ENCODE peak calls at places on chromosomes 11 and 22, in six cellular contexts. One of them, this sample, is unnamed.

GRCh38 chr11:129249923-129250322 is 57.8 kb upstream of the ARHGAP32 start:
- DNase-seq in H1: no peak
- DNase-seq in stomach: no peak
- DNase-seq in A549: no peak
- DNase-seq in sigmoid colon: no peak
- DNase-seq in ovary: no peak
- DNase-seq in this sample: no peak

GRCh38 chr11:77067776-77068460 is 1.1 kb downstream of the CAPN5 start:
- DNase-seq in H1: no peak
- DNase-seq in stomach: no peak
- DNase-seq in A549: no peak
- DNase-seq in sigmoid colon: peak; percentile 67
- DNase-seq in ovary: peak; percentile 24
- DNase-seq in this sample: no peak

GRCh38 chr11:124429599-124429998 is 4.9 kb upstream of the OR8B4 start:
- DNase-seq in H1: no peak
- DNase-seq in stomach: no peak
- DNase-seq in A549: no peak
- DNase-seq in sigmoid colon: no peak
- DNase-seq in ovary: no peak
- DNase-seq in this sample: no peak

GRCh38 chr11:122578168-122578825 is 77.2 kb upstream of the UBASH3B start:
- DNase-seq in H1: no peak
- DNase-seq in stomach: no peak
- DNase-seq in A549: no peak
- DNase-seq in sigmoid colon: no peak
- DNase-seq in ovary: no peak
- DNase-seq in this sample: no peak

GRCh38 chr11:102831128-102831708 is 12.2 kb downstream of the MMP3 start:
- DNase-seq in H1: peak; percentile 71
- DNase-seq in stomach: no peak
- DNase-seq in A549: no peak
- DNase-seq in sigmoid colon: peak; percentile 70
- DNase-seq in ovary: no peak
- DNase-seq in this sample: no peak

GRCh38 chr11:74307409-74307808 is 4.0 kb downstream of the P4HA3 start:
- DNase-seq in H1: no peak
- DNase-seq in stomach: no peak
- DNase-seq in A549: no peak
- DNase-seq in sigmoid colon: no peak
- DNase-seq in ovary: no peak
- DNase-seq in this sample: no peak

GRCh38 chr22:29343313-29343805 is 27.9 kb upstream of the RASL10A start:
- DNase-seq in H1: no peak
- DNase-seq in stomach: peak; percentile 71
- DNase-seq in A549: no peak
- DNase-seq in sigmoid colon: peak; percentile 78
- DNase-seq in ovary: no peak
- DNase-seq in this sample: no peak

GRCh38 chr11:123797065-123797940 is 8.8 kb downstream of the OR6M1 start:
- DNase-seq in H1: no peak
- DNase-seq in stomach: no peak
- DNase-seq in A549: no peak
- DNase-seq in sigmoid colon: no peak
- DNase-seq in ovary: no peak
- DNase-seq in this sample: no peak

GRCh38 chr22:30841264-30841663 is 127.3 kb downstream of the MORC2 start:
- DNase-seq in H1: no peak
- DNase-seq in stomach: no peak
- DNase-seq in A549: no peak
- DNase-seq in sigmoid colon: no peak
- DNase-seq in ovary: no peak
- DNase-seq in this sample: no peak

GRCh38 chr22:23142546-23143105 is 836 bp upstream of the RSPH14 start:
- DNase-seq in H1: no peak
- DNase-seq in stomach: no peak
- DNase-seq in A549: no peak
- DNase-seq in sigmoid colon: no peak
- DNase-seq in ovary: no peak
- DNase-seq in this sample: no peak

GRCh38 chr11:72278911-72279310 is 34.9 kb upstream of the PHOX2A start:
- DNase-seq in H1: no peak
- DNase-seq in stomach: no peak
- DNase-seq in A549: no peak
- DNase-seq in sigmoid colon: no peak
- DNase-seq in ovary: no peak
- DNase-seq in this sample: no peak

GRCh38 chr11:118434553-118435232 is 1.6 kb upstream of the KMT2A start:
- DNase-seq in H1: peak; percentile 79
- DNase-seq in stomach: no peak
- DNase-seq in A549: no peak
- DNase-seq in sigmoid colon: peak; percentile 67
- DNase-seq in ovary: peak; percentile 31
- DNase-seq in this sample: no peak

GRCh38 chr11:118434123-118434552 is 2.2 kb upstream of the KMT2A start:
- DNase-seq in H1: no peak
- DNase-seq in stomach: no peak
- DNase-seq in A549: no peak
- DNase-seq in sigmoid colon: no peak
- DNase-seq in ovary: no peak
- DNase-seq in this sample: no peak

GRCh38 chr11:118436639-118437045 is 350 bp downstream of the KMT2A start:
- DNase-seq in H1: peak; percentile 49
- DNase-seq in stomach: no peak
- DNase-seq in A549: no peak
- DNase-seq in sigmoid colon: peak; percentile 60
- DNase-seq in ovary: no peak
- DNase-seq in this sample: no peak

GRCh38 chr11:118435893-118436624 is at the start of gene KMT2A:
- DNase-seq in H1: peak; percentile 100
- DNase-seq in stomach: peak; percentile 97
- DNase-seq in A549: peak; percentile 76
- DNase-seq in sigmoid colon: peak; percentile 99
- DNase-seq in ovary: peak; percentile 98
- DNase-seq in this sample: peak; percentile 98

DNA sequence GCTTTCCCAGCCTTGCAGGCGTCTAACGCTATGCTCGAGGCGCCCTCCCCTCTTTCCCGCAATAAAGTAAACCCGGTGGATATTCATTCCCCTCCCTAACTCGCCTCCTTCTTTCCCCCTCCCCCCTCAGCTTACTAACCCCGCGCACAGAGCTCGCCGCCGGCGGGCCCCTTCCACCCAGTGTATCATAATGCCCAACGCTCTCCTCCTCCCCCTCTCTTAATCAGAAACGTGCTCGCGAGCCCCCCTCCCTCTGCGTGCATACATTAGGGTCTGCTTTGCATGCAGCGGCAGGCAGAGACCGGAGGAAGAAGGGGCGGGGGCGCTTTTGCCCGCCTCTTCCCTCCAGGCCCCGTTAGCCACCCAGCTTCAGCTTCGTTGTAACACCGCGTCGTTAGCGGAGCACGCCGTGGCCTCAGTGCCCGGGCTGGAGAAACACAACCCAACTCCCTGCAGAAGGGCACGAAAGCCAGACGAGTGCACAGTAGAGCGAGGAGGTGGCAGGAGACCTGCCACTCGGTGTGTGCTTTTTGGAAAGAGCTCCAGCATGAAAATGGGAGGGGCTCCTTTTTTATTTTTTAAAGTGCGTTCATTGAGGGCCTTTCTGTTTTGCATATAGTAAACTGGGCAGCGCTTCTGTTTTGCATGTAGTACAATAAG is 929 bp upstream of the KMT2A start:
- DNase-seq in H1: peak; percentile 84
- DNase-seq in stomach: peak; percentile 53
- DNase-seq in A549: peak; percentile 29
- DNase-seq in sigmoid colon: peak; percentile 72
- DNase-seq in ovary: peak; percentile 34
- DNase-seq in this sample: no peak
- TF ChIP-seq POLR2A in H1: no peak
- TF ChIP-seq POLR2A in stomach: no peak
- TF ChIP-seq POLR2A in A549: peak; percentile 51
- TF ChIP-seq POLR2A in sigmoid colon: no peak
- TF ChIP-seq POLR2A in ovary: no peak
- TF ChIP-seq POLR2A in this sample: no peak

GRCh38 chr22:25081409-25081824 is 118.2 kb upstream of the CRYBB3 start:
- DNase-seq in H1: peak; percentile 66
- DNase-seq in stomach: peak; percentile 57
- DNase-seq in A549: peak; percentile 49
- DNase-seq in sigmoid colon: no peak
- DNase-seq in ovary: no peak
- DNase-seq in this sample: no peak

GRCh38 chr22:25082096-25082495 is 117.6 kb upstream of the CRYBB3 start:
- DNase-seq in H1: no peak
- DNase-seq in stomach: no peak
- DNase-seq in A549: no peak
- DNase-seq in sigmoid colon: no peak
- DNase-seq in ovary: no peak
- DNase-seq in this sample: no peak

GRCh38 chr22:25084405-25085107 is 115.1 kb upstream of the CRYBB3 start:
- DNase-seq in H1: no peak
- DNase-seq in stomach: no peak
- DNase-seq in A549: no peak
- DNase-seq in sigmoid colon: no peak
- DNase-seq in ovary: no peak
- DNase-seq in this sample: no peak

GRCh38 chr22:25085156-25085555 is 114.5 kb upstream of the CRYBB3 start:
- DNase-seq in H1: no peak
- DNase-seq in stomach: no peak
- DNase-seq in A549: no peak
- DNase-seq in sigmoid colon: no peak
- DNase-seq in ovary: no peak
- DNase-seq in this sample: no peak

GRCh38 chr22:25083414-25084166 is 116.1 kb upstream of the CRYBB3 start:
- DNase-seq in H1: no peak
- DNase-seq in stomach: no peak
- DNase-seq in A549: no peak
- DNase-seq in sigmoid colon: no peak
- DNase-seq in ovary: no peak
- DNase-seq in this sample: no peak
- TF ChIP-seq EP300 in H1: no peak
- TF ChIP-seq EP300 in stomach: no peak
- TF ChIP-seq EP300 in A549: no peak
- TF ChIP-seq EP300 in sigmoid colon: no peak
- TF ChIP-seq EP300 in ovary: no peak
- TF ChIP-seq EP300 in this sample: no peak

GRCh38 chr22:20123364-20124082 is 6.5 kb upstream of the TRMT2A start:
- DNase-seq in H1: no peak
- DNase-seq in stomach: no peak
- DNase-seq in A549: no peak
- DNase-seq in sigmoid colon: no peak
- DNase-seq in ovary: no peak
- DNase-seq in this sample: no peak

GRCh38 chr22:20125201-20126174 is 6.1 kb upstream of the ZDHHC8 start:
- DNase-seq in H1: no peak
- DNase-seq in stomach: peak; percentile 40
- DNase-seq in A549: no peak
- DNase-seq in sigmoid colon: no peak
- DNase-seq in ovary: no peak
- DNase-seq in this sample: no peak

GRCh38 chr22:20126284-20127029 is 5.1 kb upstream of the ZDHHC8 start:
- DNase-seq in H1: no peak
- DNase-seq in stomach: no peak
- DNase-seq in A549: no peak
- DNase-seq in sigmoid colon: no peak
- DNase-seq in ovary: no peak
- DNase-seq in this sample: no peak

GRCh38 chr22:20121856-20122415 is 4.9 kb upstream of the TRMT2A start:
- DNase-seq in H1: no peak
- DNase-seq in stomach: no peak
- DNase-seq in A549: no peak
- DNase-seq in sigmoid colon: no peak
- DNase-seq in ovary: no peak
- DNase-seq in this sample: no peak

GRCh38 chr22:20124083-20124787 is 7.2 kb upstream of the TRMT2A start:
- DNase-seq in H1: no peak
- DNase-seq in stomach: no peak
- DNase-seq in A549: no peak
- DNase-seq in sigmoid colon: no peak
- DNase-seq in ovary: no peak
- DNase-seq in this sample: no peak
- TF ChIP-seq POLR2A in H1: peak; percentile 45
- TF ChIP-seq POLR2A in stomach: no peak
- TF ChIP-seq POLR2A in A549: no peak
- TF ChIP-seq POLR2A in sigmoid colon: no peak
- TF ChIP-seq POLR2A in ovary: no peak
- TF ChIP-seq POLR2A in this sample: no peak

GRCh38 chr22:20017622-20017958 is 967 bp upstream of the ARVCF start:
- DNase-seq in H1: peak; percentile 45
- DNase-seq in stomach: no peak
- DNase-seq in A549: no peak
- DNase-seq in sigmoid colon: no peak
- DNase-seq in ovary: no peak
- DNase-seq in this sample: no peak

GRCh38 chr22:20015971-20016733 is 471 bp downstream of the ARVCF start:
- DNase-seq in H1: peak; percentile 82
- DNase-seq in stomach: peak; percentile 47
- DNase-seq in A549: no peak
- DNase-seq in sigmoid colon: peak; percentile 72
- DNase-seq in ovary: peak; percentile 41
- DNase-seq in this sample: no peak

GRCh38 chr22:20018001-20018400 is 1.4 kb upstream of the ARVCF start:
- DNase-seq in H1: no peak
- DNase-seq in stomach: no peak
- DNase-seq in A549: no peak
- DNase-seq in sigmoid colon: no peak
- DNase-seq in ovary: no peak
- DNase-seq in this sample: no peak

GRCh38 chr22:20015187-20015625 is 1.4 kb downstream of the ARVCF start:
- DNase-seq in H1: no peak
- DNase-seq in stomach: no peak
- DNase-seq in A549: no peak
- DNase-seq in sigmoid colon: no peak
- DNase-seq in ovary: no peak
- DNase-seq in this sample: no peak

DNA sequence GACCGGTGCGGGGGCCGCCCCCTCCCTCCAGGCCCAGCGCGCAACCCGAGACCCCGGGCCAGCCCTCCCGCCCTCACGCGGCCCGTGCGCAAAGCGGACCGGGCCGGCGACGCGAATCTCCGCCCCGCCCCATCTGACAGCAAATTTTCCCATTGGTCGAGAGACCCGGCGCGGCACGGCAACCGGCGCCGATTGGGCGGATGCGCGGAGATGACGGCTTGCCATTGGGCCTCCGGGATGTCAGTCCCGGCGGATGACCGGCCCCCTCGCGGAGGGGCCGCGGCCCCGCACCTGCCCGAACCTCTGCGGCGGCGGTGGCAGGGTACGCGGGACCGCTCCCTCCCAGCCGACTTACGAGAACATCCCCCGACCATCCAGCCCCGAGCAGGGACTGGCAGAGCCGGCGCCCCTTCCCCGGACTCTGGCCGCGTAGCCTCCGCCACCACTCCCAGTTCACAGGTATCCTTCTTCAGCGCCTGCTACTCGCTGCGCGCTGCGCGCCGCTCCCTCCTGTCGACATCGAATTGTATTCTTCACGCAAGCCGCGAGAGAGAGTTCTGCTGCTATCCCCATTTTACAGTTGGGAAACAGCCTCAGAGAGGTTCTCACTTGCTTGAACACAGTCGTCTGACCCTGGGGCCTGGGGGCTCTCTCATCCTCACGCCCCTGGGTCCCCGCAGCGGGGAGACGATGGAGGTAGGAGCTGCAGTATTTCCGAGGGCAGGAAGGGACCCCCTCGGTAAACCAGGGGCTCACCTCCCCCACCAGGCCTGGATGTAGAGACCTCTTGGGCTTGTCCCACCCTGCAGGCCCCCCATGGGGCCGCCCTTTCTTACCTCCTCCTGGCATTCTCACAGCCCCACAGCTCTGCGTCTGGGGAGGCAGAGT is at the start of gene ARVCF:
- DNase-seq in H1: peak; percentile 98
- DNase-seq in stomach: peak; percentile 93
- DNase-seq in A549: peak; percentile 95
- DNase-seq in sigmoid colon: peak; percentile 96
- DNase-seq in ovary: peak; percentile 91
- DNase-seq in this sample: peak; percentile 96
- TF ChIP-seq EP300 in H1: no peak
- TF ChIP-seq EP300 in stomach: no peak
- TF ChIP-seq EP300 in A549: no peak
- TF ChIP-seq EP300 in sigmoid colon: no peak
- TF ChIP-seq EP300 in ovary: no peak
- TF ChIP-seq EP300 in this sample: no peak

This sample was measured in esophagus muscularis mucosa.